ENCODE peak calls at places on chromosome 11, in four cellular contexts. C is fibroblast of lung, L is PC-9, O is A673. T is an unnamed sample. For H3K36me3, the result is how much of the 10 kb centered on the place peaks cover.

GRCh38 chr11:69848196-69848595 is 29.0 kb upstream of the FGF3 start:
- DNase-seq in C (peak), L (no peak), O (peak), T (no peak)

GRCh38 chr11:18540207-18541009 is 13.7 kb upstream of the TSG101 start:
- DNase-seq in C (peak), L (no peak), O (peak), T (no peak)

GRCh38 chr11:1161410-1162152 is 3.8 kb downstream of the MUC5AC start:
- DNase-seq in C (no peak), L (no peak), O (no peak), T (no peak)

GRCh38 chr11:73085189-73085875 is 56.8 kb downstream of the FCHSD2 start:
- DNase-seq in C (peak), L (no peak), O (no peak), T (no peak)

GRCh38 chr11:65932558-65932919 is 12.7 kb upstream of the TSGA10IP start:
- DNase-seq in C (no peak), L (no peak), O (peak), T (no peak)

GRCh38 chr11:64361659-64362058 is 2.7 kb downstream of the RPS6KA4 start:
- DNase-seq in C (no peak), L (no peak), O (no peak), T (no peak)

GRCh38 chr11:396511-396947 is 2.5 kb downstream of the PKP3 start:
- DNase-seq in C (peak), L (no peak), O (no peak), T (no peak)

GRCh38 chr11:111230122-111230465 is 15.4 kb upstream of the POU2AF2 start:
- DNase-seq in C (no peak), L (no peak), O (no peak), T (no peak)

GRCh38 chr11:128021304-128022006 is 565.9 kb downstream of the ETS1 start:
- DNase-seq in C (peak), L (peak), O (no peak), T (no peak)

GRCh38 chr11:45518853-45519545 is 146.4 kb downstream of the CHST1 start:
- DNase-seq in C (no peak), L (no peak), O (no peak), T (no peak)
- TF ChIP-seq EZH2 in C (no peak), L (no peak), O (no peak), T (no peak)

GRCh38 chr11:47410404-47411264 is 2.2 kb downstream of the SLC39A13 start:
- DNase-seq in C (no peak), L (no peak), O (no peak), T (no peak)
- H3K27ac ChIP-seq in C (peak), L (no peak), O (no peak), T (no peak)

GRCh38 chr11:35971841-35972422 is 28.1 kb downstream of the LDLRAD3 start:
- DNase-seq in C (no peak), L (no peak), O (no peak), T (no peak)

GRCh38 chr11:35967042-35967441 is 23.2 kb downstream of the LDLRAD3 start:
- DNase-seq in C (no peak), L (no peak), O (no peak), T (no peak)

GRCh38 chr11:35970445-35970844 is 26.6 kb downstream of the LDLRAD3 start:
- DNase-seq in C (no peak), L (no peak), O (no peak), T (no peak)

GRCh38 chr11:35969089-35970046 is 25.5 kb downstream of the LDLRAD3 start:
- DNase-seq in C (no peak), L (peak), O (no peak), T (no peak)

DNA sequence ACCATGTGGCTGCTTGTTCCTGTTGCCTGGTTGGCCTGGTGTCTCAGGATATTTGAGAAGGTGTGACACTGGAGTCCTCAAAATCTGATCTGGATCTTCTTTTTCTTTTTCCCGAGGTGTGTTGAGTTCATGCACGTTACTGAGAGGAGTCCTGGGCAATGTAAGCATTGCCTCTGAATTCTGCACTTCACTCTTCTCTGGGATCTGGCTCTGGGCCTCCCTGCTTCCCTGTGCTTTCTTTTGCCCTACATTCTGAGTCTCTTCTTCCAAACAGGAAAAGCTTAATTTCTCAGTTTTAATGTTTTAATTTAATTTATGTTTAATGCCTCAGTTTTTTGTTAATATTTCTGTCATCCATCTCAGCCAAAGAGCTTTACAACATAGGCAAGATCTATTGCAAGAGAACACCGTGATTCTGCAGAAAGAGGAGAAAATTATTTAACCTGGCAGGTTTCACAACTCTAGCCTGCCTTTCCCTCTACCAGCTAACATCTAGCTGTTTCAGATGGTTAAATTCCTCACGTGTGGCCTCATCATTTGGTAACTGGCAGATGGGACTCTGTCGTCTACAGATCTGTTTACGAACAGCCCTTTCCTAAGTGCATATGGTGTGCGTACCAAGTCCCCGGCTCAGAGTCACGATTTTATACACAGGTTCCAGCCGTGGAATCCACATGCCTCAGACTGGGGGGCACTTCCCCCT is 24.7 kb downstream of the LDLRAD3 start:
- DNase-seq in C (no peak), L (no peak), O (no peak), T (no peak)
- H3K36me3 ChIP-seq in C (under half), L (under half), O (under half), T (under half)

DNA sequence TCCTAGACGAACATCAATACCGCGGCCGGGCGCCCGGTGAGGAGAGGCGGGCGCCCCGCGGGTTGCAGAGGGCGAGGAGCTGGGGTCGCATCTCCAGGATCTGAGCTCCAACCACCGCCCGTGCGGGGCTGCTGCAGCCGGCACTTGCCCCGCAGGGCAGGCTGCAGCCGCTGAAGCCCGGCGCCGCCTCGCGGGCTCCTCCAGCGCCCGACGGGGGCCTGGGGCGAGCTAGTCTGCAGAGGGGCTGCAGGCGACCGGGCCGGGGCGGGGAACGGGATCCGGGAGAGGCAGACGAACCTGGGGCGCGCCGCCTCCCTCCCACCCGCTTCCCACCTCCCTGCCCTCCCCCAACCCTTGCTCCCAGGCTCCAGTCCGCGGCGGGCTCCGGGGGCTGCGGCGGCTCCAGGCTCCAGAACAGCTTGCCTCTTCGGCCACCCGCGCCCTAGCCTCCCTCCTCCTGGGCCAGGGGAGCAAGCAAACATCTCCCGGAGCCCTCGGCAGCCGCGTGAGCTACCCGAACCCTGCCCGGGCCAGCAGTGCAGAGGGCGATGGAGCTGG is 858 bp downstream of the TENM4 start:
- DNase-seq in C (no peak), L (no peak), O (peak), T (no peak)
- TF ChIP-seq EZH2 in C (no peak), L (no peak), O (peak), T (peak)

T was measured in SK-N-MC.